ENCODE peak calls at places on chromosome 17, in seven cellular contexts. B, U, P, Q, G, X and K are unnamed samples. For H3K4me1, the result is how much of the 10 kb centered on the place peaks cover.

GRCh38 chr17:1179635-1180433 is at the start of gene ABR:
- DNase-seq in B (peak), U (no peak), P (no peak), Q (peak), G (peak), X (peak), K (no peak)

GRCh38 chr17:32909787-32910369 is 18.1 kb upstream of the TMEM98 start:
- DNase-seq in B (peak), U (peak), P (peak), Q (no peak), G (peak), X (peak), K (peak)

GRCh38 chr17:58210922-58211321 is 8.1 kb downstream of the MKS1 start:
- DNase-seq in B (no peak), U (no peak), P (no peak), Q (no peak), G (no peak), X (no peak), K (no peak)

GRCh38 chr17:21218101-21218500 is 4.1 kb upstream of the TMEM11 start:
- DNase-seq in B (no peak), U (no peak), P (no peak), Q (no peak), G (no peak), X (no peak), K (no peak)

GRCh38 chr17:79294459-79295071 is 219.9 kb downstream of the ENGASE start:
- DNase-seq in B (peak), U (no peak), P (peak), Q (no peak), G (peak), X (peak), K (no peak)

GRCh38 chr17:509316-509715 is 156.7 kb upstream of the RPH3AL start:
- DNase-seq in B (no peak), U (no peak), P (no peak), Q (no peak), G (no peak), X (no peak), K (no peak)

GRCh38 chr17:66459811-66460270 is 157.4 kb downstream of the PRKCA start:
- DNase-seq in B (peak), U (peak), P (no peak), Q (no peak), G (peak), X (peak), K (peak)

GRCh38 chr17:5694507-5694906 is 110.2 kb upstream of the NLRP1 start:
- DNase-seq in B (no peak), U (no peak), P (peak), Q (no peak), G (no peak), X (no peak), K (no peak)

GRCh38 chr17:66493283-66494019 is 191.0 kb downstream of the PRKCA start:
- DNase-seq in B (no peak), U (no peak), P (no peak), Q (no peak), G (no peak), X (no peak), K (no peak)

GRCh38 chr17:21376585-21376834 is 353 bp downstream of the KCNJ12 start:
- DNase-seq in B (no peak), U (peak), P (no peak), Q (no peak), G (no peak), X (no peak), K (no peak)

GRCh38 chr17:61309857-61310256 is 89.8 kb upstream of the TBX2 start:
- DNase-seq in B (no peak), U (no peak), P (no peak), Q (no peak), G (no peak), X (no peak), K (no peak)

GRCh38 chr17:50721194-50722010 is 2.0 kb downstream of the LUC7L3 start:
- DNase-seq in B (no peak), U (no peak), P (no peak), Q (no peak), G (no peak), X (no peak), K (no peak)

GRCh38 chr17:63082273-63082861 is 116.3 kb downstream of the TANC2 start:
- DNase-seq in B (no peak), U (no peak), P (no peak), Q (no peak), G (no peak), X (no peak), K (peak)

GRCh38 chr17:51165680-51166197 is 472 bp upstream of the NME2 start:
- DNase-seq in B (peak), U (no peak), P (no peak), Q (no peak), G (peak), X (peak), K (no peak)

GRCh38 chr17:62857526-62857925 is 49.4 kb upstream of the MARCHF10 start:
- DNase-seq in B (no peak), U (no peak), P (no peak), Q (no peak), G (no peak), X (no peak), K (no peak)

GRCh38 chr17:43330876-43331639 is 67.7 kb upstream of the ARL4D start:
- DNase-seq in B (no peak), U (no peak), P (no peak), Q (no peak), G (no peak), X (no peak), K (no peak)

GRCh38 chr17:58285422-58285810 is 4.7 kb upstream of the MPO start:
- DNase-seq in B (no peak), U (no peak), P (no peak), Q (no peak), G (no peak), X (no peak), K (no peak)

GRCh38 chr17:82086941-82087906 is 10.8 kb downstream of the FASN start:
- DNase-seq in B (peak), U (no peak), P (no peak), Q (no peak), G (no peak), X (no peak), K (no peak)

GRCh38 chr17:21455761-21456160 is 79.6 kb downstream of the KCNJ12 start:
- DNase-seq in B (no peak), U (no peak), P (no peak), Q (no peak), G (no peak), X (no peak), K (no peak)

GRCh38 chr17:30173649-30174048 is 57.0 kb downstream of the NSRP1 start:
- DNase-seq in B (no peak), U (no peak), P (no peak), Q (no peak), G (no peak), X (no peak), K (no peak)

GRCh38 chr17:37478187-37478586 is 11.5 kb upstream of the DUSP14 start:
- DNase-seq in B (peak), U (peak), P (no peak), Q (no peak), G (no peak), X (peak), K (no peak)

GRCh38 chr17:57357392-57357784 is 101.1 kb downstream of the MSI2 start:
- DNase-seq in B (peak), U (peak), P (no peak), Q (no peak), G (peak), X (peak), K (no peak)

GRCh38 chr17:77503293-77503655 is 362.5 kb downstream of the SEC14L1 start:
- DNase-seq in B (no peak), U (no peak), P (no peak), Q (no peak), G (no peak), X (no peak), K (no peak)

GRCh38 chr17:66953661-66954060 is 10.8 kb upstream of the CACNG4 start:
- DNase-seq in B (no peak), U (no peak), P (no peak), Q (no peak), G (no peak), X (no peak), K (no peak)

DNA sequence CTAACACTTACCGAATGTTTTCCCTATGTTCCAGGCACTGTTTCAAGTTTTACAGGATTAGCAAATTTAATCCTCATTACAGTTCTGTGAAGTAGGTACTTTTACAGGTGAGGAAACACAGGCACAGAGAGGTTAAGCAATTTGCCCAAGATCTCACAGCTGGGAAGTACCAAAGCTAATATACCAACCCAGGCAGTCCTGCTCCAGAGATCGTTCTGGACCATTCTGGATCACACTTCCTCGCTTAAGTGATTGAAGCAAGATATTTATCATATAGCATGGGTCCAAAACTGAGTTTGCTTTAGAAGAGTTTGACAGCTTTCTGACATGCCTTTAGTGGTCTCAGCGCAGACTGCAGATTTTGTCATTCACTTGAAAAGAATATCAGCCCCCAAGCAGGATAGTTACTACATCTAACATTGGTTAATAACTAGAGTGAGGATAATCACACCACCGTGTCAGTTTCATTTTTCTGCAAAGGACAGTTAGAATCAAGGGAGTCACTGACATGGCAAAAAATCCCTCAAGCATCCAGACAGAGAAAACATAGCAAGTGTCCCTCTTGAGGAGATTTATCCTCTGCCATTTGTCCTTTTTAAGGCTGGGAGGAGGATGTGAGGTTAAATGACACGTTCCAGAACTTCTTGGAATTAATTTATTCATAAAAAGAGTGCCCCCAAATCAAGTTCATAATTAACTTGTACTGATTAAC is 5.1 kb downstream of the HS3ST3B1 start:
- DNase-seq in B (no peak), U (no peak), P (no peak), Q (no peak), G (no peak), X (no peak), K (no peak)
- H3K4me1 ChIP-seq in B (under half), U (under half), P (under half), Q (under half), G (half or more), X (under half), K (under half)

GRCh38 chr17:42179911-42180410 is 981 bp downstream of the KCNH4 start:
- DNase-seq in B (peak), U (no peak), P (no peak), Q (no peak), G (peak), X (peak), K (no peak)
- H3K4me1 ChIP-seq in B (under half), U (under half), P (under half), Q (under half), G (under half), X (under half), K (under half)

GRCh38 chr17:81060416-81060815 is 25.5 kb downstream of the BAIAP2 start:
- DNase-seq in B (no peak), U (no peak), P (no peak), Q (no peak), G (no peak), X (no peak), K (no peak)

GRCh38 chr17:81063488-81064093 is 28.6 kb downstream of the BAIAP2 start:
- DNase-seq in B (no peak), U (no peak), P (no peak), Q (no peak), G (no peak), X (no peak), K (no peak)

GRCh38 chr17:81062014-81062413 is 27.1 kb downstream of the BAIAP2 start:
- DNase-seq in B (no peak), U (no peak), P (no peak), Q (no peak), G (no peak), X (no peak), K (no peak)

GRCh38 chr17:81059026-81059425 is 24.1 kb downstream of the BAIAP2 start:
- DNase-seq in B (peak), U (no peak), P (no peak), Q (no peak), G (no peak), X (no peak), K (no peak)

GRCh38 chr17:81061027-81061426 is 26.1 kb downstream of the BAIAP2 start:
- DNase-seq in B (no peak), U (no peak), P (no peak), Q (no peak), G (no peak), X (no peak), K (no peak)
- H3K4me1 ChIP-seq in B (under half), U (under half), P (half or more), Q (under half), G (half or more), X (half or more), K (under half)

GRCh38 chr17:74637912-74638311 is 14.4 kb upstream of the CD300E start:
- DNase-seq in B (no peak), U (no peak), P (no peak), Q (no peak), G (no peak), X (no peak), K (no peak)
- H3K4me1 ChIP-seq in B (under half), U (under half), P (under half), Q (under half), G (under half), X (under half), K (under half)

GRCh38 chr17:17115620-17116019 is 73.4 kb downstream of the MPRIP start:
- DNase-seq in B (no peak), U (no peak), P (no peak), Q (no peak), G (no peak), X (no peak), K (no peak)
- H3K4me1 ChIP-seq in B (half or more), U (half or more), P (under half), Q (half or more), G (half or more), X (half or more), K (under half)

GRCh38 chr17:59366773-59367656 is 35.6 kb downstream of the YPEL2 start:
- DNase-seq in B (no peak), U (peak), P (no peak), Q (no peak), G (peak), X (peak), K (no peak)

GRCh38 chr17:59369026-59369724 is 37.7 kb downstream of the YPEL2 start:
- DNase-seq in B (no peak), U (peak), P (no peak), Q (no peak), G (no peak), X (peak), K (no peak)

GRCh38 chr17:59366040-59366757 is 34.7 kb downstream of the YPEL2 start:
- DNase-seq in B (no peak), U (no peak), P (peak), Q (no peak), G (peak), X (no peak), K (no peak)

GRCh38 chr17:59368218-59368857 is 36.9 kb downstream of the YPEL2 start:
- DNase-seq in B (no peak), U (peak), P (no peak), Q (no peak), G (no peak), X (no peak), K (no peak)

DNA sequence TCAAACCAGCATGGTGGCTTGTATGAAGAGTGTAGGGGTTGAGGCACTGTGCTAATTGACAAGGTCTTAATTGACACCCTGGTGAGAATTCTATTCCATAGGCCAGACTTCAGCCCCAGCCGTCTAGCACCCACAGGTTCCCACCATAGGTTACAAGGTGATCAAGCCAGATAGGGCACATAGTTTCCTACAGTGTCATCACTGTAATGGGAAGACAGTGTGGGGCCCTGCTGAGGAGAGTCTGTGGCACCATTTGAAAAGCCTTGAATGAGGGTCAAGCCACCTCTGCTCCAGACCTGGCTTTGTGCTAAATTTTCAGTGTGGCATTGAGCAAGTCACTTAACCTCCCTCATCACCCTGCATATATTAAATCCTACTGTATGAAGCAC is 36.2 kb downstream of the YPEL2 start:
- DNase-seq in B (no peak), U (no peak), P (no peak), Q (no peak), G (no peak), X (no peak), K (peak)
- H3K4me1 ChIP-seq in B (half or more), U (half or more), P (under half), Q (half or more), G (half or more), X (half or more), K (under half)

GRCh38 chr17:10270258-10270657 is 71.9 kb upstream of the GAS7 start:
- DNase-seq in B (no peak), U (no peak), P (no peak), Q (no peak), G (no peak), X (no peak), K (no peak)
- H3K4me1 ChIP-seq in B (under half), U (under half), P (under half), Q (under half), G (under half), X (under half), K (under half)